ENCODE peak calls at places on chromosomes 2 and 18, in nine cellular contexts. Q is fibroblast of lung; B is HL-60; M is activated effector memory CD4-positive, alpha-beta T cell treated with Interleukin-2 at 50 U/mL for 16 hours; N is AG08395; Z is CD8-positive, alpha-beta memory T cell; C is AG10803; Y is ureter; W is heart left ventricle. A is an unnamed sample.

GRCh38 chr2:3827673-3828575 is 124.5 kb downstream of the DCDC2C start:
- DNase-seq in Q (peak), B (no peak), M (no peak), N (no peak), Z (no peak), C (peak), Y (no peak), W (no peak), A (no peak)

GRCh38 chr2:215828528-215829184 is 184.7 kb downstream of the MREG start:
- DNase-seq in Q (peak), B (peak), M (peak), N (peak), Z (peak), C (peak), Y (peak), W (peak), A (peak)

GRCh38 chr18:76394780-76395476 is 100.1 kb downstream of the ZNF516 start:
- DNase-seq in Q (peak), B (no peak), M (no peak), N (peak), Z (no peak), C (peak), Y (peak), W (no peak), A (no peak)

GRCh38 chr2:100952512-100952911 is 49.6 kb upstream of the RPL31 start:
- DNase-seq in Q (no peak), B (no peak), M (no peak), N (no peak), Z (no peak), C (no peak), Y (no peak), W (no peak), A (no peak)

GRCh38 chr2:177393381-177393780 is 808 bp downstream of the AGPS start:
- DNase-seq in Q (no peak), B (no peak), M (no peak), N (no peak), Z (no peak), C (no peak), Y (no peak), W (no peak), A (no peak)

GRCh38 chr2:176642074-176642473 is 372.8 kb downstream of the MTX2 start:
- DNase-seq in Q (peak), B (no peak), M (no peak), N (peak), Z (no peak), C (peak), Y (no peak), W (no peak), A (no peak)

GRCh38 chr2:160868891-160869290 is 291.3 kb upstream of the TANK start:
- DNase-seq in Q (peak), B (no peak), M (no peak), N (peak), Z (no peak), C (peak), Y (no peak), W (no peak), A (no peak)

GRCh38 chr2:241777686-241778627 is 1.3 kb downstream of the GAL3ST2 start:
- DNase-seq in Q (no peak), B (no peak), M (no peak), N (no peak), Z (no peak), C (no peak), Y (peak), W (no peak), A (peak)

GRCh38 chr2:28163028-28163427 is 229.6 kb upstream of the FOSL2 start:
- DNase-seq in Q (no peak), B (no peak), M (no peak), N (no peak), Z (no peak), C (no peak), Y (no peak), W (no peak), A (no peak)

GRCh38 chr2:21367421-21367820 is 243.7 kb downstream of the TDRD15 start:
- DNase-seq in Q (peak), B (no peak), M (no peak), N (no peak), Z (no peak), C (no peak), Y (no peak), W (no peak), A (no peak)

GRCh38 chr2:26562811-26563645 is 78.1 kb downstream of the CIB4 start:
- DNase-seq in Q (peak), B (no peak), M (no peak), N (no peak), Z (no peak), C (no peak), Y (no peak), W (peak), A (peak)

GRCh38 chr2:151423760-151424159 is 14.1 kb downstream of the RIF1 start:
- DNase-seq in Q (no peak), B (no peak), M (no peak), N (no peak), Z (no peak), C (no peak), Y (no peak), W (no peak), A (no peak)

GRCh38 chr2:217980036-217980435 is 22.8 kb downstream of the TNS1 start:
- DNase-seq in Q (no peak), B (no peak), M (no peak), N (peak), Z (no peak), C (peak), Y (no peak), W (no peak), A (peak)

GRCh38 chr18:31555971-31556747 is 35.5 kb upstream of the TTR start:
- DNase-seq in Q (peak), B (peak), M (no peak), N (peak), Z (no peak), C (peak), Y (peak), W (no peak), A (no peak)

GRCh38 chr2:155748126-155748525 is 584.4 kb downstream of the NR4A2 start:
- DNase-seq in Q (no peak), B (no peak), M (no peak), N (no peak), Z (no peak), C (no peak), Y (no peak), W (no peak), A (no peak)

GRCh38 chr2:11568436-11568835 is 34.6 kb downstream of the GREB1 start:
- DNase-seq in Q (no peak), B (no peak), M (no peak), N (no peak), Z (no peak), C (no peak), Y (no peak), W (no peak), A (no peak)

GRCh38 chr2:179311071-179311470 is 46.4 kb upstream of the SESTD1 start:
- DNase-seq in Q (peak), B (no peak), M (no peak), N (no peak), Z (no peak), C (no peak), Y (no peak), W (no peak), A (no peak)

GRCh38 chr2:136058262-136058661 is 59.7 kb downstream of the CXCR4 start:
- DNase-seq in Q (no peak), B (no peak), M (no peak), N (no peak), Z (no peak), C (no peak), Y (no peak), W (no peak), A (no peak)

GRCh38 chr18:77103181-77103875 is 29.3 kb downstream of the MBP start:
- DNase-seq in Q (peak), B (no peak), M (no peak), N (peak), Z (no peak), C (peak), Y (no peak), W (no peak), A (no peak)

GRCh38 chr2:194564422-194564821 is 1092.6 kb upstream of the SLC39A10 start:
- DNase-seq in Q (no peak), B (no peak), M (no peak), N (no peak), Z (no peak), C (no peak), Y (no peak), W (no peak), A (no peak)

GRCh38 chr18:31500161-31500688 is 2.2 kb downstream of the DSG2 start:
- DNase-seq in Q (no peak), B (no peak), M (no peak), N (no peak), Z (no peak), C (no peak), Y (no peak), W (no peak), A (no peak)

GRCh38 chr2:189726849-189727248 is 35.7 kb downstream of the OSGEPL1 start:
- DNase-seq in Q (no peak), B (no peak), M (no peak), N (no peak), Z (no peak), C (no peak), Y (no peak), W (no peak), A (no peak)

GRCh38 chr2:37364351-37364750 is 19.9 kb downstream of the QPCT start:
- DNase-seq in Q (no peak), B (no peak), M (no peak), N (no peak), Z (no peak), C (no peak), Y (no peak), W (no peak), A (no peak)

GRCh38 chr2:69196327-69197117 is 183.5 kb downstream of the ANTXR1 start:
- DNase-seq in Q (peak), B (no peak), M (no peak), N (peak), Z (no peak), C (peak), Y (no peak), W (no peak), A (no peak)

GRCh38 chr2:241989074-241989473 is 119.5 kb downstream of the RTP5 start:
- DNase-seq in Q (no peak), B (no peak), M (no peak), N (no peak), Z (no peak), C (no peak), Y (no peak), W (no peak), A (no peak)

GRCh38 chr2:22999951-23000350 is 385.0 kb upstream of the KLHL29 start:
- DNase-seq in Q (peak), B (no peak), M (no peak), N (no peak), Z (no peak), C (no peak), Y (no peak), W (no peak), A (no peak)

GRCh38 chr2:14572588-14573089 is 59.9 kb upstream of the LRATD1 start:
- DNase-seq in Q (no peak), B (no peak), M (no peak), N (no peak), Z (no peak), C (no peak), Y (no peak), W (no peak), A (no peak)

GRCh38 chr18:11002796-11003195 is 146.6 kb downstream of the PIEZO2 start:
- DNase-seq in Q (no peak), B (no peak), M (no peak), N (no peak), Z (no peak), C (no peak), Y (no peak), W (no peak), A (no peak)

GRCh38 chr2:26768759-26769500 is 4.8 kb downstream of the SLC35F6 start:
- DNase-seq in Q (peak), B (peak), M (peak), N (no peak), Z (no peak), C (peak), Y (peak), W (peak), A (peak)